ENCODE peak calls at places on chromosomes 3 and 15, in four cellular contexts. L is CD8-positive, alpha-beta T cell; F is fibroblast of lung; C is fibroblast of mammary gland. T is an unnamed sample.

GRCh38 chr3:188037116-188037718 is 116.7 kb upstream of the LPP start:
- DNase-seq in C (peak), F (peak), L (no peak), T (no peak)

GRCh38 chr15:62889734-62890505 is 152.6 kb upstream of the TPM1 start:
- DNase-seq in C (peak), F (peak), L (no peak), T (peak)

GRCh38 chr3:187040637-187041361 is 98.5 kb downstream of the RPL39L start:
- DNase-seq in C (peak), L (no peak), F (peak), T (peak)

GRCh38 chr15:63599401-63600000 is 2.3 kb downstream of the FBXL22 start:
- DNase-seq in C (peak), L (peak), F (peak), T (no peak)

GRCh38 chr3:46090161-46090591 is 62.9 kb upstream of the XCR1 start:
- DNase-seq in F (no peak), C (no peak), L (no peak), T (peak)

GRCh38 chr3:133124511-133124910 is 86.3 kb downstream of the TMEM108 start:
- DNase-seq in C (no peak), F (no peak), L (no peak), T (no peak)

GRCh38 chr3:54343495-54343894 is 221.1 kb downstream of the CACNA2D3 start:
- DNase-seq in F (no peak), C (no peak), L (no peak), T (no peak)

GRCh38 chr3:31116651-31117050 is 222.2 kb upstream of the GADL1 start:
- DNase-seq in L (no peak), F (no peak), C (peak), T (peak)

GRCh38 chr3:106748471-106748870 is 628.8 kb upstream of the CCDC54 start:
- DNase-seq in C (no peak), F (no peak), L (no peak), T (no peak)

GRCh38 chr3:106746286-106746685 is 631.0 kb upstream of the CCDC54 start:
- DNase-seq in C (no peak), F (no peak), L (no peak), T (no peak)

GRCh38 chr3:106755336-106755735 is 621.9 kb upstream of the CCDC54 start:
- DNase-seq in L (no peak), C (no peak), F (no peak), T (no peak)

GRCh38 chr3:106745344-106746168 is 631.7 kb upstream of the CCDC54 start:
- DNase-seq in F (no peak), C (peak), L (no peak), T (peak)

GRCh38 chr3:106750092-106750491 is 627.1 kb upstream of the CCDC54 start:
- DNase-seq in C (no peak), L (no peak), F (no peak), T (no peak)
- TF ChIP-seq CTCF in C (no peak), L (no peak), F (no peak), T (no peak)

GRCh38 chr3:126121074-126121473 is 37.1 kb upstream of the SLC41A3 start:
- DNase-seq in C (no peak), F (no peak), L (no peak), T (no peak)

GRCh38 chr3:126117786-126118185 is 33.9 kb upstream of the SLC41A3 start:
- DNase-seq in C (no peak), L (no peak), F (no peak), T (no peak)

GRCh38 chr3:126118591-126118990 is 34.7 kb upstream of the SLC41A3 start:
- DNase-seq in F (no peak), L (no peak), C (no peak), T (no peak)

GRCh38 chr3:126117212-126117611 is 33.3 kb upstream of the SLC41A3 start:
- DNase-seq in F (no peak), L (no peak), C (no peak), T (no peak)

GRCh38 chr3:126119008-126119675 is 35.2 kb upstream of the SLC41A3 start:
- DNase-seq in C (no peak), F (no peak), L (no peak), T (no peak)
- H3K4me3 ChIP-seq in C (no peak), F (no peak), L (no peak), T (no peak)

DNA sequence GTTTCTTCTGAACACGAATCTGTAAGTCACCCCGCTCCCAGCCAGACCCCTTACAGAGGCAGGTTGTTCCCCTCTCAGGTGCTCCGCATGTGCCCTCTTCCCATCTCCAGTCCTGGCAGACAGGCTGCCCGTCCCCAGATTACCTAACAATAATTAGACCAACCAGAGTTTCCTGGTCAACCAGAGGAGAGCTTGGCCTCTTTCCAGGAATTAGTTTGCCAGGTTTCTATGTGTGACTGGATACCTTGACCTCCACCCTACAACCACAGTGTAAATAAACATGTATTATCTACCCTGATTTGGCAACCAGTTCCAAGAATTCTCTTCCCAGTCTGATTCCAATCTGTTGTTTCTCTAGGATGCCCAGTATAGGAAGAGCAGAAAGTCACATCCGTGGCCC is 178.0 kb upstream of the UMPS start:
- DNase-seq in F (no peak), C (no peak), L (no peak), T (no peak)
- TF ChIP-seq CTCF in F (no peak), C (no peak), L (no peak), T (no peak)

GRCh38 chr3:158103956-158104338 is 2.3 kb downstream of the SHOX2 start:
- DNase-seq in F (no peak), L (no peak), C (peak), T (no peak)
- H3K4me3 ChIP-seq in F (no peak), L (no peak), C (peak), T (peak)

DNA sequence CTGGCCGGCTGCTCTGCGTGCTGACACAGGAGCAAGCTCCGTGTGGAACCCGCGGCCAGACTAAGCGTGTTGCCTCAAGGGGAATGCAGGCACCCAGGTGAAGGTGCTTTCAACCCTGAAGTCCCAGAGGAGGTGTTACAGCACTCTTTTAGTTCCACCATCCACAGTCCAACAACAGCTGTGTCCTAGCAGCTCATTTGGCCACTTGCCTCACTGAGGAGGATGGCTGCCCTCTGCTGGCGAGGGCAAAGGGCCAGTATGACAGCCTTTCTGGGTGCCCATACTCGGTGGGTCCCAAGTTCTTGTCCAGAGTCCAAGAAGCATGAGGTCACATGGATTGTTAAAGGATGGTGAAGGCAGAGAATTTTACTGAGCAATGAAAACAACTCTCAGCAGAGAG is 87.8 kb downstream of the C3orf85 start:
- DNase-seq in C (no peak), F (no peak), L (no peak), T (no peak)
- TF ChIP-seq CTCF in C (no peak), F (no peak), L (no peak), T (no peak)

DNA sequence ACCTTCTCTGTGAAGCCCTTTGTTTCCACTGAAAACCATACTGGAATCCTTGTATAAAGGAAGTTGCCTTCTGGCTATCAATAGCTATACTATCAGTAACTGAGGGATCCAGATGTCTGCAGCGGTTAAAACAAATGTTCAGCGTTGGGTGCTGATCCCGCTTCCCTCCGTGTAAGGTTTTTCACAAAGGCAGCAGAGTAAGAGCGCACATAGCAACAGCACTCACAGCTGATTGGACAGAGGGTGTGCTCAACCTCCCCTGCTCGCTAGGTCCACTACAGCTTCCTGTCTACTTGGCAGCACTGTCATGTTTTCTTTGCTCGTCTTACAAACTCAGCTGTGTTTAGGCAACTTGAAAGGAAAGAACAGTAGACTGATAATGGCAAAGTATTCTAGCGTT is 27.3 kb downstream of the ATOSA start:
- DNase-seq in C (peak), F (peak), L (peak), T (peak)
- H3K4me3 ChIP-seq in C (peak), F (peak), L (no peak), T (peak)

DNA sequence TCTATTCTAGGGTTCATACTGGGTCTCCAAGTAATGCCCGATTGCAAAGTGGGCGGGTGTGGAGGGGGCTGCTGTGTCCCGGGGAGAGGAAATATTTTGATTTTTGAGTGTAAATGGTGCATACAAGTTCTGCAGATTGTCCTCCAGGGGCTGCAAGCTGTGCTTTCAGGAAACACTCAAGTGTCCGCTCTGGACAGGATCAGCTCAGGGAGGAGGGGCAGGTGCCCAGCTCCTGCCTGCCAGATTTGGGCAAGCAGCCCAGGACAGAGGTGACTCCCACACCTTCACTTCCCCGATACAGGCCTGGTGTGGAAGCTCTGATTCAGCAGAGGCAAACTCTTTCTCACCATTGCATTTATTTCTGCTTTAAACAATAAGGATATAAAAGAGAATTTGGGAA is 142.7 kb downstream of the ALDH1A2 start:
- DNase-seq in C (peak), F (no peak), L (no peak), T (no peak)
- TF ChIP-seq CTCF in C (no peak), F (no peak), L (no peak), T (no peak)

DNA sequence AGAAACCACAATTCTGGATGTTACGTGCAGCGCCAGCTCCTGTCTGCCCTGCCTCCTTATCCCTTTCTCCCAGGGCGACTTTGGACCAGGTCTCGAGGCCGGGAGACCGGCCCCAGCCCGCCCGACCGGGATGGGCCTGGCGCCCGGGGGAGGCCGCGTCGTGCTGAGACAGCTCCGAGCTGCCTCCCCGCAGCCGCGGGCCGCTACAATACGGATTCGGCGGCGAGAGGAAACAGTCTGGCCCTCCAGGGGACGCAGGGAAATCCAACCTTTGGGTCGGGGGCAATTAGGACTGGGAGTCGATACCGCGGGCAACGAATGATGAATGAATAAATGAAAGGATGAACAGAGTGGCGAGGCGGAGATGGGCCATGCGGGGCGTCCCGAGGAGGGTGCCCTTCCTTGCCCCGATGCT is 535 bp downstream of the GRAMD2A start:
- DNase-seq in L (no peak), C (no peak), F (no peak), T (peak)
- H3K4me3 ChIP-seq in L (no peak), C (peak), F (no peak), T (no peak)